ENCODE peak calls at places on chromosomes 13 and 19, in seven cellular contexts. N is GM23248, Q is heart left ventricle, H is neural progenitor cell, V is fibroblast of lung, P is left lung, Z is ovary. K is an unnamed sample.
A peak's percentile ranks its signal among the peaks of the same experiment; 100 is the strongest.

GRCh38 chr19:14528419-14529253 is 758 bp upstream of the TECR start:
- DNase-seq in Z (peak; percentile 63), N (no peak), Q (no peak), P (peak; percentile 74), V (peak; percentile 21), H (no peak), K (no peak)

GRCh38 chr19:50206191-50206590 is 2.8 kb downstream of the MYH14 start:
- DNase-seq in P (no peak), H (no peak), V (no peak), Q (no peak), N (no peak), Z (no peak), K (no peak)

GRCh38 chr19:33052352-33052972 is 12.2 kb downstream of the RHPN2 start:
- DNase-seq in H (no peak), P (no peak), Q (no peak), N (peak; percentile 69), V (peak; percentile 56), Z (no peak), K (peak; percentile 29)

GRCh38 chr13:102460806-102461205 is 59.0 kb upstream of the FGF14 start:
- DNase-seq in H (no peak), P (no peak), Z (no peak), Q (no peak), N (peak; percentile 3), V (no peak), K (no peak)

GRCh38 chr19:38650911-38651584 is 3.6 kb downstream of the ACTN4 start:
- DNase-seq in P (no peak), Z (no peak), H (no peak), N (peak; percentile 94), V (peak; percentile 94), Q (peak; percentile 36), K (peak; percentile 41)

GRCh38 chr19:45125975-45126493 is 33.1 kb downstream of the PPP1R37 start:
- DNase-seq in P (no peak), V (peak; percentile 39), Q (peak; percentile 66), Z (no peak), H (peak; percentile 76), N (peak; percentile 67), K (peak; percentile 74)

GRCh38 chr13:66803013-66803739 is 427.0 kb downstream of the PCDH9 start:
- DNase-seq in N (no peak), P (no peak), Q (no peak), H (no peak), Z (no peak), V (no peak), K (no peak)

GRCh38 chr13:112583592-112584277 is 4.2 kb downstream of the TUBGCP3 start:
- DNase-seq in P (no peak), H (no peak), V (no peak), Q (no peak), N (no peak), Z (no peak), K (no peak)

GRCh38 chr13:92602560-92602959 is 624.0 kb upstream of the GPC6 start:
- DNase-seq in H (no peak), V (peak; percentile 32), P (no peak), Z (no peak), N (no peak), Q (no peak), K (no peak)

GRCh38 chr19:33407716-33408115 is 34.2 kb downstream of the CEBPG start:
- DNase-seq in V (no peak), N (no peak), P (peak; percentile 69), Z (peak; percentile 15), H (no peak), Q (no peak), K (peak; percentile 10)

GRCh38 chr13:93450226-93450625 is 223.6 kb downstream of the GPC6 start:
- DNase-seq in H (no peak), N (peak; percentile 54), Q (no peak), P (no peak), Z (no peak), V (peak; percentile 71), K (no peak)

GRCh38 chr19:41308450-41309224 is 1.3 kb upstream of the CCDC97 start:
- DNase-seq in N (peak; percentile 85), Q (peak; percentile 87), H (peak; percentile 87), P (peak; percentile 94), V (peak; percentile 90), Z (peak; percentile 94), K (peak; percentile 96)

GRCh38 chr19:31478241-31478640 is 129.0 kb upstream of the TSHZ3 start:
- DNase-seq in Z (no peak), V (no peak), H (no peak), Q (no peak), P (no peak), N (no peak), K (no peak)

GRCh38 chr19:29129148-29129547 is 83.8 kb downstream of the UQCRFS1 start:
- DNase-seq in V (no peak), P (no peak), Q (no peak), H (no peak), Z (no peak), N (no peak), K (no peak)

GRCh38 chr19:46378268-46378667 is 31.4 kb downstream of the PPP5C start:
- DNase-seq in H (no peak), Z (no peak), Q (no peak), P (no peak), V (peak; percentile 80), N (peak; percentile 95), K (no peak)

GRCh38 chr13:109348514-109349340 is 437.7 kb downstream of the IRS2 start:
- DNase-seq in Q (no peak), V (peak; percentile 41), Z (no peak), H (no peak), P (no peak), N (peak; percentile 71), K (no peak)

GRCh38 chr19:23998568-23998967 is 83.9 kb downstream of the ZNF726 start:
- DNase-seq in H (no peak), P (no peak), Q (no peak), N (no peak), V (no peak), Z (no peak), K (no peak)

GRCh38 chr19:33248954-33249613 is 23.4 kb upstream of the SLC7A10 start:
- DNase-seq in H (no peak), P (peak; percentile 96), Q (no peak), V (no peak), N (peak; percentile 54), Z (no peak), K (peak; percentile 76)

DNA sequence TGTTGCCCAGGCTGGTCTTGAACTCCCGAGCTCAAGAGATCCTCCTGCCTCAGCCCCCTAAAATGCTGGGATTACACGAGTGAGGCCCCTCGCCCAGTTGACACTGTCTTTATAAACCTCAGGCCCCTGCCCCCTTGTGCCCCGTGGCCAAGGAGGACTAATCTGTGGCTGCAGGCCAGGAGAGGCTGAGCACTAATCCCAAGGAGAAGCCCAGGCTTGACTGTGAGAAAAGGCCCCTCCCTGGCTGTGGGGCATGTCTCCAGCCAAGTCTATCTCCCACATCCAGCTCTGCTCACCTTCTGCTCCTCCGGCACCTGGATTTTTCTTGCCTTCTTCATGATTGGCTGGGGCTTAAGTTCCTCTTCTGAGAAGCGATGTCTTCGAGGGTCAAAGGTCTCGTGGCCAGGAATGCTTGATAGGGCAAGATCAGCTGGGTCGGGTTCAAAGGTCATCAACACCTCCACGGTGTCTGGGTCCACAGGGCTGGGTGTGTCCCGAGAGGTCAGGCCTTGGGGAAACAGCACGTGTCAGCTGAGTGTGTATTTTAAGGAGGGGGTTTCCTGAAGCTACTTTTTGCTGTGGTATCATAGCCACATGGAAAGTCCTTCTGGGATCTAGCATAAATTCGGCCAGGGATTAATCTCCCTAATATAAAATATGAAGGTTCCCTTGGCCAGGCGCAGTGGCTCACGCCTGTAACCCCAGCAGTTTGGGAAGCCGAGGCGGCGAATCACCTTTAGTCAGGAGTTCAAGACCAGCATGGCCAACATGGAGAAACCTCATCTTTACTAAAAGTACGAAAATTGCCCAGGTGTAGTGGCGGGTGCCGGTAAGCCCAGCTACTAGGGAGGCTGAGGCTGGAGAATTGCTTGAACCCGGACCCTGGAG is 3.8 kb downstream of the DBP start:
- DNase-seq in Q (no peak), V (no peak), H (no peak), P (no peak), N (peak; percentile 52), Z (peak; percentile 68), K (peak; percentile 71)
- H3K27ac ChIP-seq in Q (peak overlapping the region; percentile 96), V (peak overlapping the region; percentile 77), H (no peak overlapping the region), P (peak overlapping the region; percentile 94), N (peak overlapping the region; percentile 66), Z (peak overlapping the region; percentile 80), K (peak overlapping the region; percentile 73)

GRCh38 chr13:74258951-74259350 is 124.7 kb upstream of the KLF12 start:
- DNase-seq in Z (no peak), Q (no peak), V (no peak), P (no peak), N (no peak), H (no peak), K (no peak)
- H3K4me1 ChIP-seq in Z (no peaks in the 10 kb centered on the region), Q (no peaks in the 10 kb centered on the region), V (peaks cover 2% of the 10 kb centered on the region), P (no peaks in the 10 kb centered on the region), N (peaks cover 4% of the 10 kb centered on the region), H (no peaks in the 10 kb centered on the region), K (peaks cover 2% of the 10 kb centered on the region)

GRCh38 chr13:53121131-53121773 is 92.6 kb downstream of the OLFM4 start:
- DNase-seq in N (no peak), P (no peak), Z (no peak), V (no peak), Q (no peak), H (no peak), K (no peak)

GRCh38 chr13:53124568-53125094 is 96.0 kb downstream of the OLFM4 start:
- DNase-seq in V (no peak), N (no peak), Z (no peak), Q (no peak), P (no peak), H (no peak), K (no peak)

GRCh38 chr13:53126803-53127202 is 98.2 kb downstream of the OLFM4 start:
- DNase-seq in H (no peak), V (peak; percentile 26), Q (no peak), N (peak; percentile 7), P (no peak), Z (no peak), K (peak; percentile 57)

GRCh38 chr13:53123536-53123935 is 94.9 kb downstream of the OLFM4 start:
- DNase-seq in Q (no peak), P (no peak), Z (no peak), N (no peak), H (no peak), V (no peak), K (no peak)

GRCh38 chr13:53121879-53122278 is 93.3 kb downstream of the OLFM4 start:
- DNase-seq in V (no peak), P (no peak), Z (no peak), Q (no peak), N (no peak), H (no peak), K (no peak)
- H3K27ac ChIP-seq in V (no peak overlapping the region), P (no peak overlapping the region), Z (no peak overlapping the region), Q (no peak overlapping the region), N (no peak overlapping the region), H (no peak overlapping the region), K (no peak overlapping the region)

GRCh38 chr13:33110713-33111413 is 94.6 kb downstream of the KL start:
- DNase-seq in V (peak; percentile 71), P (no peak), Q (peak; percentile 66), Z (no peak), N (peak; percentile 52), H (no peak), K (peak; percentile 88)

GRCh38 chr13:33108620-33109019 is 92.4 kb downstream of the KL start:
- DNase-seq in H (no peak), Q (no peak), V (peak; percentile 81), Z (no peak), P (no peak), N (peak; percentile 85), K (no peak)

GRCh38 chr13:33110386-33110712 is 94.1 kb downstream of the KL start:
- DNase-seq in P (no peak), H (no peak), N (no peak), Z (no peak), Q (no peak), V (no peak), K (no peak)

GRCh38 chr13:33109801-33110200 is 93.6 kb downstream of the KL start:
- DNase-seq in N (peak; percentile 29), P (no peak), H (peak; percentile 31), Q (no peak), Z (no peak), V (no peak), K (no peak)

GRCh38 chr13:33109319-33109718 is 93.1 kb downstream of the KL start:
- DNase-seq in P (no peak), V (peak; percentile 64), N (peak; percentile 58), H (no peak), Z (no peak), Q (no peak), K (no peak)
- H3K4me1 ChIP-seq in P (peaks cover 13% of the 10 kb centered on the region), V (peaks cover 47% of the 10 kb centered on the region), N (peaks cover 51% of the 10 kb centered on the region), H (no peaks in the 10 kb centered on the region), Z (peaks cover 14% of the 10 kb centered on the region), Q (peaks cover 3% of the 10 kb centered on the region), K (peaks cover 17% of the 10 kb centered on the region)

K was measured in right cardiac atrium.